ENCODE peak calls at places on chromosomes 5 and 9, in six cellular contexts. H is GM12878, U is cardiac muscle cell, E is tibial artery, Q is brain microvascular endothelial cell, T is pancreas. D is an unnamed sample.

GRCh38 chr9:107922246-107922645 is 432.7 kb upstream of the KLF4 start:
- DNase-seq in H (no peak), U (no peak), E (no peak), Q (no peak), T (no peak), D (peak)

GRCh38 chr5:111512406-111513174 is at the start of gene STARD4:
- DNase-seq in H (peak), U (peak), E (peak), Q (peak), T (peak), D (peak)

GRCh38 chr9:79621916-79622575 is 50.3 kb downstream of the TLE4 start:
- DNase-seq in H (no peak), U (no peak), E (no peak), Q (no peak), T (no peak), D (peak)

GRCh38 chr5:93360436-93361100 is 220.5 kb downstream of the NR2F1-AS1 start:
- DNase-seq in H (no peak), U (peak), E (no peak), Q (peak), T (no peak), D (no peak)

GRCh38 chr5:78803386-78803785 is 154.8 kb upstream of the LHFPL2 start:
- DNase-seq in H (no peak), U (peak), E (peak), Q (no peak), T (no peak), D (peak)

GRCh38 chr5:168076561-168076991 is 214.9 kb upstream of the WWC1 start:
- DNase-seq in H (no peak), U (peak), E (no peak), Q (peak), T (peak), D (peak)

GRCh38 chr5:66894480-66895240 is 298.5 kb downstream of the MAST4 start:
- DNase-seq in H (no peak), U (peak), E (no peak), Q (no peak), T (no peak), D (peak)

GRCh38 chr9:122005597-122005996 is 87.5 kb downstream of the TTLL11 start:
- DNase-seq in H (no peak), U (peak), E (no peak), Q (peak), T (no peak), D (peak)

GRCh38 chr5:45521067-45521466 is 175.1 kb downstream of the HCN1 start:
- DNase-seq in H (no peak), U (peak), E (no peak), Q (no peak), T (peak), D (no peak)

GRCh38 chr5:81513982-81514381 is 120.0 kb upstream of the ACOT12 start:
- DNase-seq in H (no peak), U (peak), E (no peak), Q (no peak), T (no peak), D (peak)

GRCh38 chr5:150338546-150338945 is 19.0 kb upstream of the TCOF1 start:
- DNase-seq in H (no peak), U (no peak), E (no peak), Q (no peak), T (no peak), D (no peak)

GRCh38 chr5:55665065-55665464 is 47.1 kb downstream of the SLC38A9 start:
- DNase-seq in H (no peak), U (peak), E (peak), Q (peak), T (no peak), D (peak)

GRCh38 chr9:36788534-36788933 is 215.8 kb downstream of the MELK start:
- DNase-seq in H (no peak), U (no peak), E (no peak), Q (no peak), T (no peak), D (no peak)

GRCh38 chr5:69083412-69083811 is 10.4 kb upstream of the SLC30A5 start:
- DNase-seq in H (no peak), U (peak), E (no peak), Q (no peak), T (peak), D (no peak)

GRCh38 chr5:66713998-66714397 is 117.8 kb downstream of the MAST4 start:
- DNase-seq in H (no peak), U (peak), E (no peak), Q (peak), T (no peak), D (no peak)

GRCh38 chr5:169904059-169904458 is 76.2 kb downstream of the INSYN2B start:
- DNase-seq in H (peak), U (peak), E (no peak), Q (peak), T (no peak), D (peak)

GRCh38 chr5:10563132-10563939 is 534 bp upstream of the ANKRD33B start:
- DNase-seq in H (no peak), U (peak), E (peak), Q (peak), T (peak), D (peak)

GRCh38 chr5:124528838-124529237 is 217.6 kb downstream of the ZNF608 start:
- DNase-seq in H (no peak), U (peak), E (no peak), Q (no peak), T (no peak), D (no peak)

GRCh38 chr9:98318834-98319478 is 63.5 kb upstream of the TBC1D2 start:
- DNase-seq in H (no peak), U (peak), E (no peak), Q (peak), T (no peak), D (peak)

GRCh38 chr5:98309785-98310566 is 463.5 kb upstream of the RGMB start:
- DNase-seq in H (peak), U (peak), E (no peak), Q (peak), T (no peak), D (peak)

GRCh38 chr5:76732405-76733048 is 16.6 kb downstream of the F2R start:
- DNase-seq in H (no peak), U (no peak), E (no peak), Q (no peak), T (no peak), D (no peak)

GRCh38 chr9:115637661-115638060 is 515.9 kb upstream of the PAPPA start:
- DNase-seq in H (no peak), U (no peak), E (no peak), Q (no peak), T (no peak), D (peak)

GRCh38 chr9:4423207-4423610 is 67.1 kb upstream of the SLC1A1 start:
- DNase-seq in H (no peak), U (no peak), E (no peak), Q (no peak), T (no peak), D (no peak)

GRCh38 chr5:151739395-151739794 is 19.0 kb downstream of the ATOX1 start:
- DNase-seq in H (no peak), U (peak), E (no peak), Q (no peak), T (no peak), D (no peak)

GRCh38 chr5:127856310-127856709 is 153.1 kb downstream of the CCDC192 start:
- DNase-seq in H (no peak), U (peak), E (no peak), Q (peak), T (no peak), D (peak)

GRCh38 chr9:592225-592624 is 249.3 kb upstream of the DMRT1 start:
- DNase-seq in H (no peak), U (no peak), E (no peak), Q (no peak), T (peak), D (no peak)

GRCh38 chr9:95018099-95018927 is 291.8 kb downstream of the AOPEP start:
- DNase-seq in H (no peak), U (peak), E (no peak), Q (peak), T (no peak), D (peak)

GRCh38 chr5:142024771-142025304 is 12.0 kb upstream of the GNPDA1 start:
- DNase-seq in H (peak), U (peak), E (peak), Q (peak), T (peak), D (peak)

GRCh38 chr5:8807636-8808035 is 738.2 kb downstream of the SEMA5A start:
- DNase-seq in H (no peak), U (peak), E (no peak), Q (peak), T (no peak), D (no peak)

GRCh38 chr5:157354825-157355224 is 88.9 kb downstream of the CYFIP2 start:
- DNase-seq in H (no peak), U (no peak), E (no peak), Q (no peak), T (no peak), D (no peak)

GRCh38 chr5:39205550-39205949 is 13.8 kb downstream of the FYB1 start:
- DNase-seq in H (no peak), U (no peak), E (no peak), Q (no peak), T (no peak), D (no peak)

GRCh38 chr9:103941104-103941503 is 153.0 kb upstream of the SMC2 start:
- DNase-seq in H (no peak), U (no peak), E (no peak), Q (no peak), T (no peak), D (no peak)

GRCh38 chr9:130262771-130263170 is 2.8 kb upstream of the HMCN2 start:
- DNase-seq in H (no peak), U (no peak), E (peak), Q (no peak), T (no peak), D (no peak)

GRCh38 chr9:130262061-130262745 is 3.4 kb upstream of the HMCN2 start:
- DNase-seq in H (no peak), U (no peak), E (peak), Q (no peak), T (no peak), D (no peak)

GRCh38 chr9:130265431-130266235 is at the start of gene HMCN2:
- DNase-seq in H (no peak), U (peak), E (peak), Q (no peak), T (no peak), D (no peak)

GRCh38 chr9:130264414-130265350 is 878 bp upstream of the HMCN2 start:
- DNase-seq in H (no peak), U (no peak), E (peak), Q (no peak), T (no peak), D (no peak)

GRCh38 chr9:130263601-130264413 is 1.8 kb upstream of the HMCN2 start:
- DNase-seq in H (no peak), U (peak), E (peak), Q (no peak), T (no peak), D (no peak)
- TF ChIP-seq CTCF in H (no peak), U (no peak), E (no peak), Q (no peak), T (no peak), D (no peak)

DNA sequence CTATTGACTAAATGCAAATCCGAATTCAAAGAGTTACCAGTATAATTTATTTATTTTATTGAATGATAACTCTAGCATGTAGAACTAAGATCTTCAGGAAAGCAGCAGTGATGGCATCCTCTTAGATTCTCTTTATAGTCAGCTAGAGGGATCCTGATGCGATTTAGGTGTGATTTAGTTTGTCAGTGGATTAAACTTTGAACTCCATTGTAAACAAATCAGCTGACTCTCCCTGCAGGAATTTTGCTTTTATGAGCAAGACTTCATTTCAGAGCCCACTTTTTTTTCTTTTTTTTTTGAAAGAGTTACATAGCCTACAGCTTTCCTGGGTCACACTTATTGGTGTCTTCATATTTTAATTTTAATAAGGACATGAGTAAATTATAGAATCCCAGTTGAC is 93.7 kb upstream of the SEMA6A start:
- DNase-seq in H (no peak), U (no peak), E (no peak), Q (no peak), T (no peak), D (no peak)
- H3K4me3 ChIP-seq in H (no peak), U (no peak), E (no peak), Q (no peak), T (no peak), D (no peak)

DNA sequence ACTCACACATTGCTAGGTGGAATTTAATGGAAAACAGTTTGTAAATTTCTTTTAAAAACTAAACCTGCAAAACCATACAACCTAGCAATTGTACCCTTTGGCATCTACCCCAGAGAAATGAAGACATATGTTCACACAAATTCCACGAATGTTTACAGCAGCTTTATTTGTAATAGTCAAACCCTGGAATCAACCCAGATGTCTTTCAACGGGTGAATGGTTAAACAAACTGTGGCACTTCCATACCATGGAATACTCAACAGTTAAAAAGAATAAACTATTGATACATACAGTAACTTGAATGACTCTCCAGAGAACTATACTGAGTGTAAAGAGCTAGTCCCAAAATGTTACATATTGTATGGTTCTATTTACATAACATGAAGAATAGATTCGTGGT is 17.1 kb upstream of the PAM start:
- DNase-seq in H (no peak), U (no peak), E (no peak), Q (no peak), T (no peak), D (no peak)
- TF ChIP-seq CTCF in H (no peak), U (no peak), E (no peak), Q (no peak), T (no peak), D (no peak)

DNA sequence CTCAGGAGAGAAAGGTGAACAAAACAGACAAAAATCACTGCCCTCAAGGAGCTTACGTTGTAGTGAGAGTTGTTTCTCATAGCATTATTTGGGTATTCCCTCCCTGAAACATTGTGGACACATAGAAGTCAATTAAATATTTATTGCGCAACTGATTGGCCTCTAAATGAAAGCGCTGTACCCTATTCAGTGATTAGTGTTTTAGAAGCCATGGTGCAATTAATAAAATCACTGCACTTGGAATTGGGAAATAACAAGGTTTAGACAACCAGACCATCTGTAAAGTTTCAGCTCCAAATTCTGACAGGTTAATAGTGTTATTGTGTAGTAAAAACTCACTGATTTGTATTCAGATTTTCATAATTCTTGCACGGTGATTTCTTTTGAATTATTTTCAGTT is 35.9 kb downstream of the TNPO1 start:
- DNase-seq in H (no peak), U (no peak), E (no peak), Q (no peak), T (no peak), D (no peak)
- H3K4me3 ChIP-seq in H (no peak), U (no peak), E (no peak), Q (no peak), T (no peak), D (no peak)